ENCODE peak calls at places on chromosome 13, in six cellular contexts. D is GM12891, I is K562, Q is HepG2, U is H1, M is GM12878. B is an unnamed sample.

GRCh38 chr13:110187501-110188161 is 119.3 kb downstream of the COL4A1 start:
- DNase-seq in D (no peak), I (no peak), Q (no peak), U (no peak), M (no peak), B (no peak)

GRCh38 chr13:44459674-44460073 is 86.0 kb downstream of the SERP2 start:
- DNase-seq in D (no peak), I (no peak), Q (no peak), U (no peak), M (no peak), B (no peak)

GRCh38 chr13:66926200-66926850 is 303.8 kb downstream of the PCDH9 start:
- DNase-seq in D (no peak), I (no peak), Q (no peak), U (no peak), M (no peak), B (no peak)

GRCh38 chr13:35086667-35087066 is 144.6 kb downstream of the NBEA start:
- DNase-seq in D (no peak), I (no peak), Q (no peak), U (no peak), M (no peak), B (no peak)

GRCh38 chr13:76708138-76708537 is 178.1 kb downstream of the KCTD12 start:
- DNase-seq in D (no peak), I (no peak), Q (no peak), U (no peak), M (no peak), B (no peak)

GRCh38 chr13:78194904-78195639 is 276.4 kb upstream of the EDNRB start:
- DNase-seq in D (no peak), I (no peak), Q (no peak), U (no peak), M (no peak), B (no peak)

GRCh38 chr13:94480672-94481145 is 1.2 kb upstream of the DCT start:
- DNase-seq in D (no peak), I (no peak), Q (no peak), U (no peak), M (no peak), B (no peak)

GRCh38 chr13:44373247-44373600 is 400 bp upstream of the SERP2 start:
- DNase-seq in D (no peak), I (no peak), Q (no peak), U (peak; percentile 60), M (no peak), B (no peak)

GRCh38 chr13:108033800-108034707 is 181.3 kb downstream of the LIG4 start:
- DNase-seq in D (no peak), I (no peak), Q (peak; percentile 18), U (no peak), M (no peak), B (no peak)

GRCh38 chr13:86856996-86857395 is 814.2 kb upstream of the SLITRK5 start:
- DNase-seq in D (no peak), I (no peak), Q (peak; percentile 5), U (no peak), M (no peak), B (no peak)

GRCh38 chr13:51380269-51380668 is 40.8 kb downstream of the SERPINE3 start:
- DNase-seq in D (no peak), I (no peak), Q (no peak), U (no peak), M (no peak), B (no peak)

GRCh38 chr13:75636339-75637095 is 387 bp downstream of the LMO7 start:
- DNase-seq in D (peak; percentile 50), I (no peak), Q (peak; percentile 18), U (peak; percentile 76), M (no peak), B (peak; percentile 48)

GRCh38 chr13:20702945-20703784 is at the start of gene IL17D:
- DNase-seq in D (peak; percentile 66), I (peak; percentile 16), Q (no peak), U (peak; percentile 65), M (no peak), B (peak; percentile 57)

GRCh38 chr13:110311721-110312668 is 4.9 kb downstream of the COL4A2 start:
- DNase-seq in D (no peak), I (no peak), Q (no peak), U (no peak), M (no peak), B (no peak)

GRCh38 chr13:93859666-93860065 is 619.8 kb downstream of the DCT start:
- DNase-seq in D (no peak), I (no peak), Q (no peak), U (no peak), M (no peak), B (no peak)

GRCh38 chr13:21008026-21008425 is 53.4 kb downstream of the LATS2 start:
- DNase-seq in D (no peak), I (no peak), Q (no peak), U (no peak), M (no peak), B (no peak)

GRCh38 chr13:31208554-31209122 is 8.9 kb downstream of the B3GLCT start:
- DNase-seq in D (no peak), I (no peak), Q (no peak), U (no peak), M (no peak), B (no peak)

GRCh38 chr13:59776924-59777690 is 386.6 kb downstream of the DIAPH3 start:
- DNase-seq in D (no peak), I (no peak), Q (no peak), U (no peak), M (peak; percentile 17), B (no peak)

GRCh38 chr13:113917096-113917495 is 53.2 kb upstream of the GAS6 start:
- DNase-seq in D (no peak), I (no peak), Q (no peak), U (no peak), M (no peak), B (no peak)

GRCh38 chr13:24617394-24618218 is 62.6 kb upstream of the ATP12A start:
- DNase-seq in D (no peak), I (no peak), Q (no peak), U (no peak), M (no peak), B (no peak)

GRCh38 chr13:113991191-113991669 is 17.4 kb upstream of the C13orf46 start:
- DNase-seq in D (no peak), I (no peak), Q (no peak), U (no peak), M (no peak), B (no peak)

DNA sequence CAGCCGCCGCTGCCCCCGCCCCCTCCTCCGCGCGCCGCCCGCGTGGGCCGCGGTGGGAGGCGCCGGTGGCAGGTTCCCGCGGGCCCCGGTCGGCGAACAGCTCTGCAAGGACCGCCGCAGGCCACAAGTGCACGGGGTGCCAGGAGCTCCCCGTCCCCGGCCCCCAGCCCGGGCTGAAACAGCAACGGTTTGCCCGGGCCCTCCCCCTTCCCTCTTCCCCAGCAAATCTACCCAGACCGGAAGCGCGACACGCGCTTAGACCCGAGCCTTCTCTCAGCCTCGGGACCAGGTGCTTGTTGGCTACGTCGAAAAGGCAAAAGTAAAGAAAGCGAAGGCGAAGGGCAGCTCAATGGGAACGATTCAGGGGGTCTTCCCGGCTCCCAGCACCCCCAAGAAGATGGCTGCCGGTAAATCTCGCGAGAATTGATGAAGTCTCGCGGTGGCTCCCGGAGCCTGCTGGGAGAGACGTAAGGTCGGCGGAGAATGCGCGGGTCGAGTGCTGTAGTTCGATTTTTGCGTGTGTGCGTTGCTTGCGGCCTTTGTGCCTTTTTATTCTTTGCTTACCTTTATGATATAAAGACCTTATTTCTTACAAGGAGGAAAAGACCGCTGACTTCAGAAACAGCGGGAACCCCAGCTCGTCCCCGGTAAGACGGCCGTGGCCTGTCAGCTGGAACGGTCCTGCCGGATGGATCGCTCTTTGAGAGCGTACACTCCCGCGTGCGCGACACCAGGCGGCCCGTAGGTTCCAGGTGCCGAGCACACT is at the start of gene RBM26:
- DNase-seq in D (peak; percentile 70), I (peak; percentile 94), Q (peak; percentile 91), U (peak; percentile 98), M (peak; percentile 76), B (peak; percentile 66)
- TF ChIP-seq POLR2A in D (peak; percentile 93), I (peak; percentile 92), Q (peak; percentile 94), U (peak; percentile 98), M (peak; percentile 95), B (peak; percentile 96)

GRCh38 chr13:45784755-45785675 is 66.5 kb downstream of the SIAH3 start:
- DNase-seq in D (no peak), I (no peak), Q (no peak), U (no peak), M (no peak), B (no peak)

GRCh38 chr13:45781553-45782326 is 69.8 kb downstream of the SIAH3 start:
- DNase-seq in D (no peak), I (no peak), Q (no peak), U (no peak), M (no peak), B (no peak)

GRCh38 chr13:45786293-45786920 is 65.1 kb downstream of the SIAH3 start:
- DNase-seq in D (no peak), I (no peak), Q (no peak), U (no peak), M (no peak), B (no peak)

GRCh38 chr13:45782327-45783045 is 69.1 kb downstream of the SIAH3 start:
- DNase-seq in D (no peak), I (no peak), Q (no peak), U (no peak), M (no peak), B (no peak)

GRCh38 chr13:45783346-45784043 is 68.1 kb downstream of the SIAH3 start:
- DNase-seq in D (no peak), I (no peak), Q (no peak), U (no peak), M (no peak), B (no peak)
- TF ChIP-seq TAF1 in D (no peak), I (no peak), Q (no peak), U (no peak), M (no peak), B (no peak)

DNA sequence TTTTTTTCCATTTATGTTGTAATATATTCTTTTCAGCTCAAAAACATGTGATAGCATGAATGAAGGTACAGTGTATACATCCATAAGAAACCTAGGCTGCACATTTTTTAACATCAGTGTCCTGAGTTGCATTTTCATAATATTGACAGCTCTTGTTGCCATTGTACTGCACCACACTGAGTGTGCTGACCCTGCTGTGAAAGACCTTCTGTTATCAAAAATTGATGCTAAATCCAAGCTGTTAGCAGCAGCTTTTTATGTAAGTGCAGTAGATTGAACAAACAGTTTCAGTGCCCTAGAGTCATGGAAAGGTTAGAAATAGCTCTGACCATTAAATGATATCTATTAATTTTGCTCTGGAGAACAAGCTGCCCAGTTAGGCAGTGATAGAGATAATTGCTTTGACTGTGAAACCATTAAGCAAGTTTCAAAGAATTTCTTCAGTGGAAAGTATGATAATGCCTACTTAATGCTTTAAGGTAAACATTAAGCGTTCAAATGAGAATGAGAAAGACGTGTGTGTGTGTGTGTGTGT is 1289.2 kb upstream of the PCDH20 start:
- DNase-seq in D (no peak), I (no peak), Q (no peak), U (no peak), M (no peak), B (no peak)
- TF ChIP-seq POLR2AphosphoS5 in D (no peak), I (no peak), Q (no peak), U (no peak), M (no peak), B (no peak)

GRCh38 chr13:90591260-90591926 is 756.1 kb upstream of the MIR17HG start:
- DNase-seq in D (no peak), I (no peak), Q (no peak), U (no peak), M (no peak), B (no peak)

GRCh38 chr13:90594694-90595093 is 752.8 kb upstream of the MIR17HG start:
- DNase-seq in D (no peak), I (no peak), Q (no peak), U (no peak), M (no peak), B (no peak)

GRCh38 chr13:90591927-90592268 is 755.6 kb upstream of the MIR17HG start:
- DNase-seq in D (no peak), I (peak; percentile 23), Q (peak; percentile 3), U (no peak), M (no peak), B (no peak)

GRCh38 chr13:90592943-90593342 is 754.5 kb upstream of the MIR17HG start:
- DNase-seq in D (no peak), I (no peak), Q (no peak), U (no peak), M (no peak), B (no peak)
- TF ChIP-seq POLR2A in D (no peak), I (no peak), Q (no peak), U (no peak), M (no peak), B (no peak)

B was measured in GM12892.